ENCODE peak calls at places on chromosome X, in seven cellular contexts. One of them, this sample, is unnamed.

GRCh38 chrX:119529355-119530276 is 35.6 kb downstream of the STEEP1 start:
- DNase-seq in stomach: no peak
- DNase-seq in caudate nucleus: no peak
- DNase-seq in right lobe of liver: no peak
- DNase-seq in HCT116: no peak
- DNase-seq in OCI-LY7: peak
- DNase-seq in RWPE1: no peak
- DNase-seq in this sample: peak

GRCh38 chrX:7444967-7445366 is 297.0 kb upstream of the PUDP start:
- DNase-seq in stomach: no peak
- DNase-seq in caudate nucleus: no peak
- DNase-seq in right lobe of liver: no peak
- DNase-seq in HCT116: no peak
- DNase-seq in OCI-LY7: no peak
- DNase-seq in RWPE1: peak
- DNase-seq in this sample: no peak

GRCh38 chrX:141175786-141176185 is 1.1 kb downstream of the LDOC1 start:
- DNase-seq in stomach: no peak
- DNase-seq in caudate nucleus: no peak
- DNase-seq in right lobe of liver: no peak
- DNase-seq in HCT116: no peak
- DNase-seq in OCI-LY7: no peak
- DNase-seq in RWPE1: no peak
- DNase-seq in this sample: no peak

GRCh38 chrX:118459494-118459893 is 36.1 kb upstream of the DOCK11 start:
- DNase-seq in stomach: no peak
- DNase-seq in caudate nucleus: no peak
- DNase-seq in right lobe of liver: no peak
- DNase-seq in HCT116: no peak
- DNase-seq in OCI-LY7: peak
- DNase-seq in RWPE1: peak
- DNase-seq in this sample: peak

GRCh38 chrX:13697976-13698375 is 9.0 kb downstream of the RAB9A start:
- DNase-seq in stomach: no peak
- DNase-seq in caudate nucleus: no peak
- DNase-seq in right lobe of liver: no peak
- DNase-seq in HCT116: no peak
- DNase-seq in OCI-LY7: no peak
- DNase-seq in RWPE1: no peak
- DNase-seq in this sample: no peak

GRCh38 chrX:67673741-67674274 is 130.0 kb downstream of the AR start:
- DNase-seq in stomach: no peak
- DNase-seq in caudate nucleus: no peak
- DNase-seq in right lobe of liver: no peak
- DNase-seq in HCT116: no peak
- DNase-seq in OCI-LY7: no peak
- DNase-seq in RWPE1: no peak
- DNase-seq in this sample: no peak

GRCh38 chrX:106783716-106784115 is 18.8 kb upstream of the TBC1D8B start:
- DNase-seq in stomach: no peak
- DNase-seq in caudate nucleus: no peak
- DNase-seq in right lobe of liver: no peak
- DNase-seq in HCT116: no peak
- DNase-seq in OCI-LY7: no peak
- DNase-seq in RWPE1: no peak
- DNase-seq in this sample: no peak

GRCh38 chrX:124217289-124218251 is 114.9 kb upstream of the TEX13D start:
- DNase-seq in stomach: no peak
- DNase-seq in caudate nucleus: peak
- DNase-seq in right lobe of liver: no peak
- DNase-seq in HCT116: no peak
- DNase-seq in OCI-LY7: peak
- DNase-seq in RWPE1: peak
- DNase-seq in this sample: peak

GRCh38 chrX:138018145-138018799 is 452.3 kb downstream of the ZIC3 start:
- DNase-seq in stomach: no peak
- DNase-seq in caudate nucleus: no peak
- DNase-seq in right lobe of liver: no peak
- DNase-seq in HCT116: no peak
- DNase-seq in OCI-LY7: no peak
- DNase-seq in RWPE1: no peak
- DNase-seq in this sample: no peak

GRCh38 chrX:16999275-16999674 is 52.8 kb downstream of the REPS2 start:
- DNase-seq in stomach: no peak
- DNase-seq in caudate nucleus: no peak
- DNase-seq in right lobe of liver: no peak
- DNase-seq in HCT116: no peak
- DNase-seq in OCI-LY7: no peak
- DNase-seq in RWPE1: no peak
- DNase-seq in this sample: no peak

GRCh38 chrX:148723551-148723950 is 223.1 kb downstream of the AFF2 start:
- DNase-seq in stomach: no peak
- DNase-seq in caudate nucleus: no peak
- DNase-seq in right lobe of liver: no peak
- DNase-seq in HCT116: no peak
- DNase-seq in OCI-LY7: no peak
- DNase-seq in RWPE1: no peak
- DNase-seq in this sample: no peak

GRCh38 chrX:18290200-18290599 is 64.3 kb downstream of the SCML2 start:
- DNase-seq in stomach: no peak
- DNase-seq in caudate nucleus: no peak
- DNase-seq in right lobe of liver: no peak
- DNase-seq in HCT116: no peak
- DNase-seq in OCI-LY7: no peak
- DNase-seq in RWPE1: no peak
- DNase-seq in this sample: peak

DNA sequence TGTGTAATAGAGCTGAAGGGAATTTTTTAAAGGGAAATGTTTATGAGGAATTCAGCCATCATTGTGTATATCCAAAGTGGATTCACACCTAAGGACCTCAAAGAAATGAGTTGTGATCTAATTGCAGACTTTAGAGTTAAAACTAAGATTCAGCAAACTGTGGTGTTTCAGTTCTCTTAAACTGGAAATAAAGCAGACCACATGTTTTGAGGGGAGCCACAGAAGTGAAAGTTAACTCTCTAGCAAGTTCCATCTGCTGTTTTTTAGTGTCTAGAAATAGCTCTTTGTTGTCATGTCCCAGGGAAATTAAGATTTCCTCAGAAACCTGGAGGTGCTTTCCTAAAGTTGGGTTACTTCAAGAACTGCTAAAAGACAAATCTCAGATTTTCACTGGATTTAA is 97.3 kb upstream of the DDX3X start:
- DNase-seq in stomach: no peak
- DNase-seq in caudate nucleus: no peak
- DNase-seq in right lobe of liver: no peak
- DNase-seq in HCT116: no peak
- DNase-seq in OCI-LY7: peak
- DNase-seq in RWPE1: no peak
- DNase-seq in this sample: no peak
- H3K27ac ChIP-seq in stomach: no peak
- H3K27ac ChIP-seq in caudate nucleus: no peak
- H3K27ac ChIP-seq in right lobe of liver: no peak
- H3K27ac ChIP-seq in HCT116: no peak
- H3K27ac ChIP-seq in OCI-LY7: no peak
- H3K27ac ChIP-seq in RWPE1: no peak
- H3K27ac ChIP-seq in this sample: no peak

DNA sequence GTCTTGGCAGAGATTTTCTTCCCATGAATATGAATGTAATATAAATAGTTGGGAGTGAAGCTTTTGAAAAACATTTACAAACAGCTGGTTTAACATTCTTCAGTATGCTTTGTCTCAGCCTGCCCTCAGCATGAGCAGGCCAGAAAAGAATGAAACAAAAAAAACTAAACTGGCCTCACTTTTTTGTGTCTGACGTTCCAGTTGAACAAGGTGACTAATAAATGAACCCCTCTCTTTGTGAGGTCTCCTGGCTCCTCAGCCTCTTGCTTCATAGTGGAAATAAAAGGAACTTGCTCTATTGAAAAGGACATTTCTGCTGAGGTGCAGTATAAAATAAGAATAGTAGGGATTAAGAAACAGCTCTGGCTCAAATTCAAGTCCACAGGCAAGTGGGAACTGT is 9.4 kb downstream of the CHST7 start:
- DNase-seq in stomach: no peak
- DNase-seq in caudate nucleus: no peak
- DNase-seq in right lobe of liver: no peak
- DNase-seq in HCT116: no peak
- DNase-seq in OCI-LY7: no peak
- DNase-seq in RWPE1: peak
- DNase-seq in this sample: peak
- H3K27ac ChIP-seq in stomach: no peak
- H3K27ac ChIP-seq in caudate nucleus: no peak
- H3K27ac ChIP-seq in right lobe of liver: peak
- H3K27ac ChIP-seq in HCT116: peak
- H3K27ac ChIP-seq in OCI-LY7: no peak
- H3K27ac ChIP-seq in RWPE1: peak
- H3K27ac ChIP-seq in this sample: peak

DNA sequence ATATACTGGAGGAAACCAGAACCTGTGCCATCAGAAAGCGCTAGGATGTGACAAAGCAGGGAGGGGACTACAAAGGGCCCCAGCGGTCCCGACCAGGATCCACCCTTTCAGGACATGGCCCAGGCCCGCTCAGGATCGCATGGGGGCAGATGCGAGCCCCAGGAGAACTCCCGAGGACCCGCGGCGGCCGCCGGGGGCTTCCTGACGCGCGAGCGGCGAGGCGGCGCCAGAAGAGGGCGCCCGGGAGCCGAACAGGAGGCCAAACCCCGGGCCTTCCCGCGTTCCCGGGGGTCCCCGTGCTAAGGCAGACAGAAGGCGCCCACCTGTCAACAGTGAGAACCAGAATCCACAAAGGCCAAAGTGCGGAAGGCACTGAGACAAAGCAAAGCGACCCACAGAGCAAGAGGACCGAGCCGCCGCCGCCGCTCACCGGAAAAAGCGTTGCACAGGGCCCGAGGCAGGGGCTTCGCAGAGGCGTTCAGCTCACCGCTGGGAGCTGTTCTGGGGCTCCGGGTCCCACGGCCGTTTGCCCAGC is 7.3 kb upstream of the OPN1LW start:
- DNase-seq in stomach: peak
- DNase-seq in caudate nucleus: peak
- DNase-seq in right lobe of liver: peak
- DNase-seq in HCT116: peak
- DNase-seq in OCI-LY7: peak
- DNase-seq in RWPE1: peak
- DNase-seq in this sample: peak
- H3K27ac ChIP-seq in stomach: no peak
- H3K27ac ChIP-seq in caudate nucleus: no peak
- H3K27ac ChIP-seq in right lobe of liver: peak
- H3K27ac ChIP-seq in HCT116: no peak
- H3K27ac ChIP-seq in OCI-LY7: no peak
- H3K27ac ChIP-seq in RWPE1: no peak
- H3K27ac ChIP-seq in this sample: no peak

GRCh38 chrX:71221145-71221544 is 1.9 kb upstream of the GJB1 start:
- DNase-seq in stomach: no peak
- DNase-seq in caudate nucleus: no peak
- DNase-seq in right lobe of liver: no peak
- DNase-seq in HCT116: no peak
- DNase-seq in OCI-LY7: no peak
- DNase-seq in RWPE1: no peak
- DNase-seq in this sample: no peak
- H3K27ac ChIP-seq in stomach: no peak
- H3K27ac ChIP-seq in caudate nucleus: peak
- H3K27ac ChIP-seq in right lobe of liver: no peak
- H3K27ac ChIP-seq in HCT116: no peak
- H3K27ac ChIP-seq in OCI-LY7: no peak
- H3K27ac ChIP-seq in RWPE1: no peak
- H3K27ac ChIP-seq in this sample: no peak

GRCh38 chrX:22276781-22277180 is 4.1 kb downstream of the CBLL2 start:
- DNase-seq in stomach: no peak
- DNase-seq in caudate nucleus: no peak
- DNase-seq in right lobe of liver: no peak
- DNase-seq in HCT116: no peak
- DNase-seq in OCI-LY7: no peak
- DNase-seq in RWPE1: no peak
- DNase-seq in this sample: no peak
- H3K27ac ChIP-seq in stomach: no peak
- H3K27ac ChIP-seq in caudate nucleus: no peak
- H3K27ac ChIP-seq in right lobe of liver: no peak
- H3K27ac ChIP-seq in HCT116: no peak
- H3K27ac ChIP-seq in OCI-LY7: no peak
- H3K27ac ChIP-seq in RWPE1: no peak
- H3K27ac ChIP-seq in this sample: no peak

This sample was measured in SJCRH30.